ENCODE peak calls at places on chromosomes 4 and X, in seven cellular contexts. G is nucleus accumbens; N is activated naive CD4-positive, alpha-beta T cell treated with anti-CD3 and anti-CD28 coated beads for 36 hours; V is activated CD4-positive, alpha-beta T cell treated with anti-CD3 and anti-CD28 coated beads for 24 hours; D is endodermal cell; M is CD4-positive, alpha-beta T cell; C is D341Med. Y is an unnamed sample.
A peak's percentile ranks its signal among the peaks of the same experiment; 100 is the strongest.

GRCh38 chr4:58113083-58113482 is 1002.9 kb upstream of the IGFBP7 start:
- DNase-seq in G (no peak), N (no peak), V (no peak), D (no peak), M (no peak), C (peak; percentile 41), Y (no peak)

GRCh38 chr4:42277291-42277690 is 120.0 kb upstream of the SHISA3 start:
- DNase-seq in G (no peak), N (no peak), V (no peak), D (no peak), M (no peak), C (no peak), Y (no peak)

GRCh38 chr4:137611998-137612700 is 79.9 kb upstream of the PCDH18 start:
- DNase-seq in G (no peak), N (no peak), V (no peak), D (no peak), M (no peak), C (no peak), Y (no peak)

GRCh38 chr4:138400528-138400927 is 158.4 kb upstream of the SLC7A11 start:
- DNase-seq in G (no peak), N (no peak), V (no peak), D (no peak), M (no peak), C (no peak), Y (no peak)

GRCh38 chr4:136731025-136731424 is 801.3 kb downstream of the PCDH18 start:
- DNase-seq in G (no peak), N (no peak), V (no peak), D (no peak), M (no peak), C (no peak), Y (no peak)

GRCh38 chrX:41737065-41737464 is 13.1 kb downstream of the GPR82 start:
- DNase-seq in G (no peak), N (peak; percentile 60), V (no peak), D (no peak), M (no peak), C (no peak), Y (no peak)

GRCh38 chrX:108439434-108439883 is at the start of gene COL4A5:
- DNase-seq in G (no peak), N (no peak), V (no peak), D (peak; percentile 85), M (no peak), C (no peak), Y (no peak)

GRCh38 chr4:1747603-1747967 is 26.3 kb downstream of the TACC3 start:
- DNase-seq in G (no peak), N (no peak), V (no peak), D (no peak), M (no peak), C (no peak), Y (no peak)

GRCh38 chr4:163548481-163549243 is 54.2 kb downstream of the TMA16 start:
- DNase-seq in G (no peak), N (peak; percentile 23), V (no peak), D (no peak), M (no peak), C (peak; percentile 42), Y (no peak)

GRCh38 chr4:1026115-1026514 is 14.7 kb downstream of the FGFRL1 start:
- DNase-seq in G (no peak), N (peak; percentile 48), V (no peak), D (peak; percentile 83), M (no peak), C (no peak), Y (no peak)

GRCh38 chrX:112664928-112665327 is 14.8 kb downstream of the LHFPL1 start:
- DNase-seq in G (no peak), N (no peak), V (no peak), D (no peak), M (no peak), C (no peak), Y (no peak)

GRCh38 chr4:125388653-125389052 is 73.9 kb downstream of the FAT4 start:
- DNase-seq in G (no peak), N (no peak), V (no peak), D (no peak), M (no peak), C (no peak), Y (no peak)

GRCh38 chr4:79024371-79024770 is 85.1 kb upstream of the PAQR3 start:
- DNase-seq in G (no peak), N (no peak), V (no peak), D (no peak), M (no peak), C (no peak), Y (no peak)

GRCh38 chr4:140943486-140943885 is 187.3 kb upstream of the TBC1D9 start:
- DNase-seq in G (no peak), N (no peak), V (no peak), D (no peak), M (no peak), C (no peak), Y (no peak)

GRCh38 chrX:10098235-10098819 is 58.4 kb upstream of the CLCN4 start:
- DNase-seq in G (no peak), N (peak; percentile 80), V (peak; percentile 34), D (no peak), M (peak; percentile 42), C (no peak), Y (no peak)

GRCh38 chr4:110371016-110371795 is 104.7 kb upstream of the ENPEP start:
- DNase-seq in G (no peak), N (no peak), V (no peak), D (no peak), M (no peak), C (no peak), Y (no peak)

GRCh38 chr4:3223346-3223745 is 25.6 kb upstream of the MSANTD1 start:
- DNase-seq in G (no peak), N (no peak), V (no peak), D (no peak), M (no peak), C (no peak), Y (no peak)